ENCODE peak calls at places on chromosomes 6 and 20, in nine cellular contexts. J is ovary, Y is HCT116, E is psoas muscle, W is IMR-90, C is fibroblast of lung, S is pancreas, Z is suprapubic skin, D is mammary epithelial cell. K is an unnamed sample. For H3K4me1, the result is how much of the 10 kb centered on the place peaks cover.

GRCh38 chr6:23446394-23447001 is 679.5 kb upstream of the NRSN1 start:
- DNase-seq in J (no peak), Y (peak), E (no peak), W (peak), C (peak), S (no peak), Z (no peak), D (peak), K (peak)

GRCh38 chr6:162082520-162082919 is 645.0 kb downstream of the PRKN start:
- DNase-seq in J (no peak), Y (no peak), E (no peak), W (no peak), C (no peak), S (no peak), Z (no peak), D (no peak), K (no peak)

GRCh38 chr6:125201961-125202729 is 48.6 kb downstream of the TPD52L1 start:
- DNase-seq in J (peak), Y (peak), E (peak), W (peak), C (peak), S (peak), Z (no peak), D (peak), K (peak)

GRCh38 chr6:18405477-18406293 is 18.5 kb downstream of the RNF144B start:
- DNase-seq in J (no peak), Y (no peak), E (no peak), W (peak), C (peak), S (no peak), Z (no peak), D (peak), K (no peak)

GRCh38 chr6:9646346-9647042 is 768.4 kb downstream of the TFAP2A start:
- DNase-seq in J (no peak), Y (no peak), E (no peak), W (peak), C (peak), S (no peak), Z (no peak), D (peak), K (no peak)

GRCh38 chr6:164296411-164296810 is 881.9 kb downstream of the QKI start:
- DNase-seq in J (no peak), Y (no peak), E (no peak), W (no peak), C (peak), S (no peak), Z (no peak), D (no peak), K (no peak)

GRCh38 chr6:113540491-113540890 is 316.7 kb upstream of the MARCKS start:
- DNase-seq in J (no peak), Y (no peak), E (no peak), W (peak), C (peak), S (no peak), Z (no peak), D (no peak), K (no peak)

GRCh38 chr20:36572701-36573102 is 695 bp upstream of the TGIF2 start:
- DNase-seq in J (no peak), Y (no peak), E (no peak), W (peak), C (peak), S (no peak), Z (no peak), D (peak), K (no peak)

GRCh38 chr6:20722442-20722841 is 188.2 kb downstream of the CDKAL1 start:
- DNase-seq in J (no peak), Y (no peak), E (no peak), W (no peak), C (no peak), S (no peak), Z (no peak), D (no peak), K (no peak)

GRCh38 chr6:159311618-159312017 is 142.4 kb downstream of the FNDC1 start:
- DNase-seq in J (no peak), Y (no peak), E (no peak), W (no peak), C (peak), S (no peak), Z (no peak), D (peak), K (no peak)

GRCh38 chr6:166583230-166583629 is 3.2 kb downstream of the RAMACL start:
- DNase-seq in J (no peak), Y (no peak), E (no peak), W (no peak), C (no peak), S (no peak), Z (no peak), D (no peak), K (no peak)

GRCh38 chr20:34546751-34547181 is 11.8 kb upstream of the MAP1LC3A start:
- DNase-seq in J (no peak), Y (no peak), E (no peak), W (no peak), C (no peak), S (no peak), Z (no peak), D (no peak), K (no peak)

GRCh38 chr6:109008537-109008950 is 86.1 kb downstream of the SESN1 start:
- DNase-seq in J (no peak), Y (no peak), E (no peak), W (peak), C (peak), S (no peak), Z (no peak), D (no peak), K (no peak)

GRCh38 chr6:96811136-96811535 is 26.1 kb downstream of the GPR63 start:
- DNase-seq in J (no peak), Y (no peak), E (no peak), W (no peak), C (peak), S (no peak), Z (no peak), D (no peak), K (no peak)

GRCh38 chr6:104541411-104541810 is 318.3 kb downstream of the HACE1 start:
- DNase-seq in J (no peak), Y (no peak), E (no peak), W (no peak), C (no peak), S (no peak), Z (no peak), D (no peak), K (no peak)

GRCh38 chr20:5996765-5997164 is 46.3 kb downstream of the MCM8 start:
- DNase-seq in J (no peak), Y (no peak), E (no peak), W (no peak), C (no peak), S (no peak), Z (no peak), D (no peak), K (no peak)

GRCh38 chr20:60210779-60211617 is 252.8 kb downstream of the CDH26 start:
- DNase-seq in J (peak), Y (peak), E (peak), W (peak), C (peak), S (no peak), Z (no peak), D (peak), K (peak)

GRCh38 chr20:60213126-60213893 is 255.1 kb downstream of the CDH26 start:
- DNase-seq in J (no peak), Y (no peak), E (no peak), W (no peak), C (no peak), S (no peak), Z (no peak), D (no peak), K (no peak)

GRCh38 chr20:60209048-60209447 is 250.8 kb downstream of the CDH26 start:
- DNase-seq in J (no peak), Y (no peak), E (no peak), W (no peak), C (no peak), S (no peak), Z (no peak), D (no peak), K (no peak)

GRCh38 chr20:60212695-60213094 is 254.5 kb downstream of the CDH26 start:
- DNase-seq in J (no peak), Y (no peak), E (no peak), W (no peak), C (no peak), S (no peak), Z (no peak), D (no peak), K (no peak)

DNA sequence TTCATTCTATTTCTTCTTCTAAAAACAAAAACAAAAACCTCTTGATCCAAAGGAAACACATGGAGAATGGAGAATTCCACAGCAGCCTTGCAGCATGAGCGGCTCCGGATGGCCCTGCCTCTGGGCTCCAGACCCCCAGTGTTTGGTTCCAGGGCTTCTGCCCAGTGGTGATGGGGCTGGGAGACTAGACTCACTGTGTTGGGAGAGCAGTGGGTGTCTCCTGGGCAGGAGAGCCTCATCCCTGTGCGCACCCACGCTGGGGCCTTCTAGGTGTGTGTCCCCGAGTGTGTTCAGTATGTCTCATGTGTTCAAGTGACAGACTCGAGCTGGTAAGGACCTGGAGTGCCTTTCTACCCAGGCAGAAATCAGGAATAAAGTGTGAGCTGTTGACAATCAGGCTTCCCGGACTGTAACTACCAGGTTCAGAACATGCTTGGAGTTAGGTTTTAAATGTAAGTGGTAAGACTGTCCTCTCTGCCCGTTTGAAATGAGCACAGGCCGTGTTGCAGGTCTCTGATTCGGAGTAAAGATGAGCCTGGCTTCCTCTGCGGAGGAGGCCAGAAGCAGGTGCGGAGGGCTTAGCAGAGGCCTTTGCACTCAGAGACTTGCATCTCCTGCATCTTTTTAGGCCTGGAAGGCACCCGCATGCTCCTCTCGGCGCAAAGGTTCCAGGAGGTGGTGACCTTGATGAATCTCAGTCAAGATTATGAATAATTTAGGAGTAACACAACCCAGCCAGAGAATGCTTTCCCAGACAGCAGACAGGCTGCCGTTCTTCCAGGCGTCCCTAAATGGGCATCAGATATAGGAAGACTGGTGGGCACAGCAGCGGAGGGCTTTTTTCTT is 253.6 kb downstream of the CDH26 start:
- DNase-seq in J (no peak), Y (no peak), E (no peak), W (no peak), C (no peak), S (no peak), Z (no peak), D (no peak), K (no peak)
- H3K4me1 ChIP-seq in J (under half), Y (under half), E (under half), W (under half), C (under half), S (under half), Z (under half), D (under half), K (under half)

DNA sequence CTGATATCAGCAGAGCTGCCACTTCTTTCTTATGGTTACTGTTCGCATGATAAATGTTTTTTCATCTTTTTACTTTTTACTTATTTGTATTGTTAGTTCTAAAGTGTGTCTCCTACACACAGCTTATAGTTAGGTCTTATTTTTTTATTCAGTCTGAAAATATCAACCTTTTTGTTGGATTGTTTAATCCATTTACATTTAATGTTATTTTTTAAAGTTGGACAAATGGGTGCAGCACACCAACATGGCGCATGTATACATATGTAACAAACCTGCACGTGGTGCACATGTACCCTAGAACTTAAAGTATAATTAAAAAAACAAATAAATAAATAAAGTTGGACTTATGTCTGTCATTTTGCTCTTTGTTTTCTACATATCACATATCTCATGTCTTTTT is 40.3 kb upstream of the FOXC1 start:
- DNase-seq in J (no peak), Y (no peak), E (no peak), W (no peak), C (no peak), S (no peak), Z (no peak), D (no peak), K (no peak)
- H3K4me1 ChIP-seq in J (under half), Y (under half), E (under half), W (under half), C (under half), S (under half), Z (under half), D (under half), K (under half)

GRCh38 chr6:90578894-90579549 is 7.8 kb downstream of the MAP3K7 start:
- DNase-seq in J (no peak), Y (no peak), E (no peak), W (no peak), C (peak), S (no peak), Z (no peak), D (no peak), K (no peak)
- H3K4me1 ChIP-seq in J (under half), Y (under half), E (under half), W (under half), C (under half), S (under half), Z (under half), D (under half), K (under half)

GRCh38 chr20:9130407-9130995 is 61.6 kb downstream of the PLCB4 start:
- DNase-seq in J (no peak), Y (no peak), E (no peak), W (peak), C (peak), S (no peak), Z (no peak), D (no peak), K (no peak)
- H3K4me1 ChIP-seq in J (under half), Y (under half), E (under half), W (under half), C (under half), S (under half), Z (under half), D (under half), K (under half)

GRCh38 chr6:41637179-41638001 is 878 bp upstream of the MDFI start:
- DNase-seq in J (no peak), Y (no peak), E (no peak), W (no peak), C (no peak), S (no peak), Z (no peak), D (peak), K (no peak)
- H3K4me1 ChIP-seq in J (under half), Y (under half), E (under half), W (under half), C (under half), S (under half), Z (under half), D (under half), K (under half)